ENCODE peak calls at places on chromosomes 5 and 9, in seven cellular contexts. One of them, this sample, is unnamed.

GRCh38 chr5:74199436-74200210 is 440.9 kb downstream of the ENC1 start:
- DNase-seq in ELR: peak
- DNase-seq in non-pigmented ciliary epithelial cell: no peak
- DNase-seq in activated T-helper 1 cell treated with Interleukin-2 at 50 U/mL for 16 hours: no peak
- DNase-seq in NCI-H1092: no peak
- DNase-seq in AG20443: peak
- DNase-seq in adipocyte: peak
- DNase-seq in this sample: no peak

GRCh38 chr9:19074836-19075235 is 25.6 kb downstream of the RRAGA start:
- DNase-seq in ELR: peak
- DNase-seq in non-pigmented ciliary epithelial cell: no peak
- DNase-seq in activated T-helper 1 cell treated with Interleukin-2 at 50 U/mL for 16 hours: no peak
- DNase-seq in NCI-H1092: no peak
- DNase-seq in AG20443: no peak
- DNase-seq in adipocyte: no peak
- DNase-seq in this sample: no peak

GRCh38 chr5:178242416-178242815 is 9.8 kb upstream of the PHYKPL start:
- DNase-seq in ELR: no peak
- DNase-seq in non-pigmented ciliary epithelial cell: no peak
- DNase-seq in activated T-helper 1 cell treated with Interleukin-2 at 50 U/mL for 16 hours: no peak
- DNase-seq in NCI-H1092: no peak
- DNase-seq in AG20443: no peak
- DNase-seq in adipocyte: no peak
- DNase-seq in this sample: no peak

GRCh38 chr9:15229475-15229874 is 77.5 kb downstream of the TTC39B start:
- DNase-seq in ELR: no peak
- DNase-seq in non-pigmented ciliary epithelial cell: no peak
- DNase-seq in activated T-helper 1 cell treated with Interleukin-2 at 50 U/mL for 16 hours: no peak
- DNase-seq in NCI-H1092: no peak
- DNase-seq in AG20443: no peak
- DNase-seq in adipocyte: no peak
- DNase-seq in this sample: no peak

GRCh38 chr5:93800988-93801811 is 59.8 kb upstream of the POU5F2 start:
- DNase-seq in ELR: peak
- DNase-seq in non-pigmented ciliary epithelial cell: peak
- DNase-seq in activated T-helper 1 cell treated with Interleukin-2 at 50 U/mL for 16 hours: no peak
- DNase-seq in NCI-H1092: peak
- DNase-seq in AG20443: peak
- DNase-seq in adipocyte: peak
- DNase-seq in this sample: peak

GRCh38 chr9:92659601-92660000 is 10.3 kb downstream of the IPPK start:
- DNase-seq in ELR: no peak
- DNase-seq in non-pigmented ciliary epithelial cell: no peak
- DNase-seq in activated T-helper 1 cell treated with Interleukin-2 at 50 U/mL for 16 hours: no peak
- DNase-seq in NCI-H1092: no peak
- DNase-seq in AG20443: no peak
- DNase-seq in adipocyte: no peak
- DNase-seq in this sample: no peak

GRCh38 chr9:120587357-120587756 is 7.4 kb upstream of the CDK5RAP2 start:
- DNase-seq in ELR: no peak
- DNase-seq in non-pigmented ciliary epithelial cell: no peak
- DNase-seq in activated T-helper 1 cell treated with Interleukin-2 at 50 U/mL for 16 hours: no peak
- DNase-seq in NCI-H1092: no peak
- DNase-seq in AG20443: no peak
- DNase-seq in adipocyte: no peak
- DNase-seq in this sample: no peak

GRCh38 chr5:84378420-84378819 is 6.3 kb downstream of the EDIL3 start:
- DNase-seq in ELR: no peak
- DNase-seq in non-pigmented ciliary epithelial cell: peak
- DNase-seq in activated T-helper 1 cell treated with Interleukin-2 at 50 U/mL for 16 hours: no peak
- DNase-seq in NCI-H1092: no peak
- DNase-seq in AG20443: no peak
- DNase-seq in adipocyte: peak
- DNase-seq in this sample: no peak

GRCh38 chr5:148443998-148444397 is 60.2 kb downstream of the FBXO38 start:
- DNase-seq in ELR: peak
- DNase-seq in non-pigmented ciliary epithelial cell: peak
- DNase-seq in activated T-helper 1 cell treated with Interleukin-2 at 50 U/mL for 16 hours: no peak
- DNase-seq in NCI-H1092: peak
- DNase-seq in AG20443: peak
- DNase-seq in adipocyte: peak
- DNase-seq in this sample: peak

GRCh38 chr9:76180541-76180940 is 213.7 kb downstream of the RFK start:
- DNase-seq in ELR: no peak
- DNase-seq in non-pigmented ciliary epithelial cell: no peak
- DNase-seq in activated T-helper 1 cell treated with Interleukin-2 at 50 U/mL for 16 hours: no peak
- DNase-seq in NCI-H1092: no peak
- DNase-seq in AG20443: peak
- DNase-seq in adipocyte: no peak
- DNase-seq in this sample: no peak

GRCh38 chr5:146825033-146825432 is 53.5 kb downstream of the PPP2R2B start:
- DNase-seq in ELR: peak
- DNase-seq in non-pigmented ciliary epithelial cell: peak
- DNase-seq in activated T-helper 1 cell treated with Interleukin-2 at 50 U/mL for 16 hours: no peak
- DNase-seq in NCI-H1092: no peak
- DNase-seq in AG20443: peak
- DNase-seq in adipocyte: peak
- DNase-seq in this sample: no peak

GRCh38 chr9:89920901-89921300 is 316.1 kb downstream of the GADD45G start:
- DNase-seq in ELR: no peak
- DNase-seq in non-pigmented ciliary epithelial cell: no peak
- DNase-seq in activated T-helper 1 cell treated with Interleukin-2 at 50 U/mL for 16 hours: no peak
- DNase-seq in NCI-H1092: no peak
- DNase-seq in AG20443: no peak
- DNase-seq in adipocyte: no peak
- DNase-seq in this sample: no peak

GRCh38 chr5:40490464-40491083 is 189.1 kb upstream of the PTGER4 start:
- DNase-seq in ELR: no peak
- DNase-seq in non-pigmented ciliary epithelial cell: no peak
- DNase-seq in activated T-helper 1 cell treated with Interleukin-2 at 50 U/mL for 16 hours: no peak
- DNase-seq in NCI-H1092: no peak
- DNase-seq in AG20443: no peak
- DNase-seq in adipocyte: peak
- DNase-seq in this sample: no peak

GRCh38 chr9:110775724-110776123 is 107.1 kb downstream of the MUSK start:
- DNase-seq in ELR: no peak
- DNase-seq in non-pigmented ciliary epithelial cell: no peak
- DNase-seq in activated T-helper 1 cell treated with Interleukin-2 at 50 U/mL for 16 hours: no peak
- DNase-seq in NCI-H1092: no peak
- DNase-seq in AG20443: no peak
- DNase-seq in adipocyte: no peak
- DNase-seq in this sample: no peak

GRCh38 chr5:68555891-68556689 is 340.5 kb downstream of the PIK3R1 start:
- DNase-seq in ELR: no peak
- DNase-seq in non-pigmented ciliary epithelial cell: no peak
- DNase-seq in activated T-helper 1 cell treated with Interleukin-2 at 50 U/mL for 16 hours: no peak
- DNase-seq in NCI-H1092: no peak
- DNase-seq in AG20443: no peak
- DNase-seq in adipocyte: peak
- DNase-seq in this sample: no peak

GRCh38 chr5:169243651-169244422 is 57.1 kb downstream of the SLIT3 start:
- DNase-seq in ELR: no peak
- DNase-seq in non-pigmented ciliary epithelial cell: no peak
- DNase-seq in activated T-helper 1 cell treated with Interleukin-2 at 50 U/mL for 16 hours: no peak
- DNase-seq in NCI-H1092: no peak
- DNase-seq in AG20443: no peak
- DNase-seq in adipocyte: no peak
- DNase-seq in this sample: no peak